ENCODE peak calls at places on chromosome 15, in five cellular contexts. K is fibroblast of villous mesenchyme; W is AG04449; T is CD4-positive, alpha-beta T cell; Y is progenitor cell of endocrine pancreas. M is an unnamed sample.

GRCh38 chr15:78265752-78266224 is 1.4 kb downstream of the DNAJA4 start:
- DNase-seq in K (peak), W (peak), T (no peak), Y (no peak), M (no peak)

GRCh38 chr15:101220060-101220459 is 31.8 kb downstream of the CHSY1 start:
- DNase-seq in K (no peak), W (no peak), T (no peak), Y (no peak), M (no peak)

GRCh38 chr15:93030430-93031102 is 58.4 kb downstream of the RGMA start:
- DNase-seq in K (peak), W (no peak), T (peak), Y (peak), M (no peak)

GRCh38 chr15:55789066-55789660 is 46.2 kb upstream of the PRTG start:
- DNase-seq in K (no peak), W (no peak), T (peak), Y (no peak), M (no peak)

GRCh38 chr15:26065723-26066122 is 202.6 kb upstream of the ATP10A start:
- DNase-seq in K (no peak), W (no peak), T (no peak), Y (no peak), M (no peak)

GRCh38 chr15:69627548-69628158 is 175.0 kb downstream of the RPLP1 start:
- DNase-seq in K (no peak), W (no peak), T (no peak), Y (no peak), M (peak)

GRCh38 chr15:39251413-39252197 is 329.3 kb upstream of the THBS1 start:
- DNase-seq in K (no peak), W (no peak), T (no peak), Y (no peak), M (no peak)

GRCh38 chr15:58453931-58454793 is 22.4 kb downstream of the LIPC start:
- DNase-seq in K (no peak), W (no peak), T (no peak), Y (no peak), M (no peak)

GRCh38 chr15:73284073-73284472 is 84.7 kb downstream of the HCN4 start:
- DNase-seq in K (peak), W (no peak), T (no peak), Y (no peak), M (no peak)

GRCh38 chr15:75067123-75067854 is 43.9 kb downstream of the PPCDC start:
- DNase-seq in K (peak), W (no peak), T (no peak), Y (no peak), M (peak)

GRCh38 chr15:57509965-57510364 is 81.7 kb upstream of the MYZAP start:
- DNase-seq in K (no peak), W (no peak), T (no peak), Y (no peak), M (no peak)

GRCh38 chr15:74399511-74400312 is 32.3 kb upstream of the CYP11A1 start:
- DNase-seq in K (no peak), W (no peak), T (peak), Y (no peak), M (no peak)

GRCh38 chr15:72141171-72142084 is 23.2 kb downstream of the SENP8 start:
- DNase-seq in K (no peak), W (no peak), T (no peak), Y (no peak), M (no peak)

GRCh38 chr15:70250208-70251201 is 152.8 kb upstream of the TLE3 start:
- DNase-seq in K (no peak), W (no peak), T (no peak), Y (no peak), M (peak)

GRCh38 chr15:32851619-32852416 is 134.0 kb downstream of the GREM1 start:
- DNase-seq in K (peak), W (peak), T (no peak), Y (no peak), M (no peak)

GRCh38 chr15:52668133-52668532 is 11.1 kb downstream of the ATOSA start:
- DNase-seq in K (no peak), W (no peak), T (no peak), Y (no peak), M (no peak)

GRCh38 chr15:73800662-73801345 is 47.7 kb upstream of the INSYN1 start:
- DNase-seq in K (peak), W (peak), T (no peak), Y (no peak), M (no peak)

GRCh38 chr15:25739687-25740121 is 123.4 kb downstream of the ATP10A start:
- DNase-seq in K (peak), W (no peak), T (no peak), Y (no peak), M (no peak)

GRCh38 chr15:86278586-86278985 is 198.9 kb downstream of the AGBL1 start:
- DNase-seq in K (no peak), W (no peak), T (no peak), Y (no peak), M (no peak)

GRCh38 chr15:66730168-66731014 is 28.4 kb downstream of the SMAD6 start:
- DNase-seq in K (peak), W (no peak), T (no peak), Y (no peak), M (no peak)

GRCh38 chr15:52109559-52110451 is 2.8 kb downstream of the BCL2L10 start:
- DNase-seq in K (no peak), W (no peak), T (no peak), Y (no peak), M (no peak)

GRCh38 chr15:93451265-93451664 is 362.3 kb upstream of the RGMA start:
- DNase-seq in K (no peak), W (no peak), T (no peak), Y (no peak), M (no peak)

GRCh38 chr15:93121994-93122910 is 33.2 kb upstream of the RGMA start:
- DNase-seq in K (no peak), W (no peak), T (no peak), Y (no peak), M (no peak)

GRCh38 chr15:89662893-89663673 is 7.8 kb upstream of the KIF7 start:
- DNase-seq in K (peak), W (peak), T (no peak), Y (no peak), M (no peak)

GRCh38 chr15:59001946-59002345 is 14.5 kb downstream of the RNF111 start:
- DNase-seq in K (no peak), W (no peak), T (no peak), Y (no peak), M (no peak)

GRCh38 chr15:92780816-92781215 is 119.3 kb upstream of the CHD2 start:
- DNase-seq in K (no peak), W (no peak), T (no peak), Y (no peak), M (no peak)

GRCh38 chr15:80452166-80452565 is 48.0 kb downstream of the ARNT2 start:
- DNase-seq in K (no peak), W (no peak), T (no peak), Y (no peak), M (no peak)

GRCh38 chr15:44010114-44010513 is 183.3 kb downstream of the WDR76 start:
- DNase-seq in K (peak), W (no peak), T (no peak), Y (no peak), M (no peak)

GRCh38 chr15:90219421-90220141 is 14.2 kb downstream of the CIB1 start:
- DNase-seq in K (peak), W (no peak), T (peak), Y (peak), M (no peak)

GRCh38 chr15:85027033-85027380 is 45.4 kb downstream of the PDE8A start:
- DNase-seq in K (peak), W (no peak), T (no peak), Y (no peak), M (no peak)

GRCh38 chr15:85792872-85793621 is 1.7 kb downstream of the KLHL25 start:
- DNase-seq in K (no peak), W (no peak), T (no peak), Y (no peak), M (no peak)

GRCh38 chr15:85482896-85483295 is 102.5 kb downstream of the AKAP13 start:
- DNase-seq in K (peak), W (peak), T (no peak), Y (no peak), M (no peak)

GRCh38 chr15:66112388-66112787 is 141.2 kb downstream of the MEGF11 start:
- DNase-seq in K (no peak), W (no peak), T (no peak), Y (no peak), M (no peak)

GRCh38 chr15:67544475-67544874 is 2.0 kb downstream of the MAP2K5 start:
- DNase-seq in K (no peak), W (no peak), T (no peak), Y (no peak), M (no peak)

DNA sequence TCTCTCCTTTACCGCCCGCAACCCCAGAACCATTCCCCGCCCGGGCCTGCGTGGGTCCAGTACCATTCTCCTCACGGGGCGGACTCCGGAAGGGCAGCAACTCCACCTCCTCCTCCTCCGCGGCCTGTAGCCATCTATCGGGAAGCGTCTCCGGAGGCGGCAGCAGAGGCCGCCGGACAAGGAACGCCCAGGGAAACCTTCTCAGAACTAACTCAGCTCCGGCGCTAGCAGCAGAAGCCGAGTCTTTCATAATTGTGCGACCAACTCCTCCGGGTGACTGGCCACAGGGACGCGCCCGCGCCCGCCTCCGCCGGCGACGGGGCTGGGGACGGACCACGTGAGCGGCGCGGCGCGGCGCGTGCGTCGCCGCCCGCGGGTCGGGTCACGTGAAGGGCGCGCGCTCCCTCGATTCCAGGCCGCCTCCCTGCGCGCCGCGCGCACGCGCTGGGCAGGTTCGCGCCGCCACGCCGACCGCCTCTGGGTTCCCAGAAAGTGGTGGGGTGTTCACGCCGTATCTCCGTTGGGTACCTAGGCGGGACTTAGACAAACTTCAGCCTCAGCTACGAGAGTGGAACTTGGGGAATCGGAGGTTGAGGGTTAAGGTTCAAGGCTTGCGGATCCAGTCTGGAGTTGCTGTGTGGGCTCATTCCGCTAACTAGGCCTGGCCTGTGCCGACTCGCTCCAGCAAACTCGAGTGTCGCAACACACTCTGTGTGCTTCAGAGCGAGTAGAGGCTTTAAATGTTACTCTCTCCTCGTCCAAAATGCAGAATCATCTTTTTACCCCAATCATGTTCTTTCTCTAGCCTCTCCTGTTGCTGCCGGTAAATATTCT is at the start of gene TRPM7:
- DNase-seq in K (peak), W (no peak), T (peak), Y (peak), M (peak)
- TF ChIP-seq CTCF in K (no peak), W (peak), T (no peak), Y (no peak), M (no peak)

GRCh38 chr15:62928242-62928995 is 114.1 kb upstream of the TPM1 start:
- DNase-seq in K (peak), W (peak), T (no peak), Y (no peak), M (no peak)
- TF ChIP-seq CTCF in K (no peak), W (peak), T (no peak), Y (peak), M (no peak)

GRCh38 chr15:88276821-88277220 is 20.3 kb upstream of the NTRK3 start:
- DNase-seq in K (no peak), W (no peak), T (no peak), Y (no peak), M (no peak)

GRCh38 chr15:88275804-88276203 is 19.3 kb upstream of the NTRK3 start:
- DNase-seq in K (no peak), W (no peak), T (no peak), Y (no peak), M (no peak)

GRCh38 chr15:88272421-88272820 is 15.9 kb upstream of the NTRK3 start:
- DNase-seq in K (no peak), W (no peak), T (no peak), Y (no peak), M (no peak)

GRCh38 chr15:88269371-88270062 is 13.0 kb upstream of the NTRK3 start:
- DNase-seq in K (no peak), W (no peak), T (no peak), Y (no peak), M (no peak)

DNA sequence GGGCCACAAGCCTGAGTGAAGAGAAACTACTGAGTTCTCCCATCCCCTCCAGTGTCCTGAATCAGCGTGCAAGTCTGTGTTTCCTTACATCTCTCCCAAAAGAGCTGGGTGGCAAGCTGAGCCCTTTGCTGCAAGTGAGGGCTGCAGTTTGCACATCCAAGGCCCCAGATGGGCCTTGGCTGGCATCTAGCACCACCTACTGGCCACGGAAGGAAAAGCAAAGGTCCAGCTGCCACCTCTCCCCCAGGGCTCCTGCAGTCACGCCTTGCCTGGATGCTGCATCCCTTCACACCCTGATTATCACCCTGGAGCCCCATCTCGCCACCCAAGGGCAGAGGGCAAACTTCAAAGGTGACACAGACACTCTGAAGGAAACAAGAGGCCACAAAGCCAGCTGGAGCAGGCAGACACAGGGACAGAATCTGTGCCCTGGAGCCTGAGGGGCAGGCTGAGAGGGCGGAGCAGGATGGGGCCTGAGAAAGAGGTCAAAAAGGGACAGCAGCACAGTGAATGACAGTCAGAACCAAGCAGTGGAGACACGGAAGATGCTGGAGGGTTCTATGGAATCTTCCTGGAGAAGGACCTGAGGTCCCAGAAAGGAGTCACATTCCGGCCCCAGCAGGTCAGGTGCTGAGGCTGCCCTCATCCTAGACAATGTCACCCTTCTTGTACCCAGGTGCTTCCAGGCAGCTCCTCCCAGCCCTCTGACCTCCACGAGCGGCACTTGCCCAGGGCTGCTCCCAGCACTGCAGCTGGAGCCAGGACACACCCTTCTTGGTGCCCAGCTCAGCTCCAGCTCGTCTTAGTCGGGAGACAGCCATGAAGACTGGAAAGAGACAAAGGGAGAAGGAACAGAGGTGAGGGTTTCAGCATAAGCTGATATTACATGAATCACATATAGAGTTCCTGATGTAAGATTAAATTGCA is 18.3 kb upstream of the NTRK3 start:
- DNase-seq in K (peak), W (no peak), T (peak), Y (peak), M (no peak)
- TF ChIP-seq CTCF in K (peak), W (peak), T (peak), Y (peak), M (peak)

GRCh38 chr15:61871926-61872522 is 188.2 kb downstream of the VPS13C start:
- DNase-seq in K (peak), W (no peak), T (no peak), Y (no peak), M (no peak)
- TF ChIP-seq CTCF in K (peak), W (peak), T (peak), Y (peak), M (peak)

GRCh38 chr15:61621146-61621545 is 392.0 kb upstream of the RORA start:
- DNase-seq in K (no peak), W (no peak), T (no peak), Y (peak), M (no peak)
- TF ChIP-seq CTCF in K (peak), W (peak), T (no peak), Y (peak), M (no peak)

GRCh38 chr15:42986693-42987342 is 66.2 kb upstream of the TTBK2 start:
- DNase-seq in K (no peak), W (no peak), T (no peak), Y (no peak), M (no peak)

DNA sequence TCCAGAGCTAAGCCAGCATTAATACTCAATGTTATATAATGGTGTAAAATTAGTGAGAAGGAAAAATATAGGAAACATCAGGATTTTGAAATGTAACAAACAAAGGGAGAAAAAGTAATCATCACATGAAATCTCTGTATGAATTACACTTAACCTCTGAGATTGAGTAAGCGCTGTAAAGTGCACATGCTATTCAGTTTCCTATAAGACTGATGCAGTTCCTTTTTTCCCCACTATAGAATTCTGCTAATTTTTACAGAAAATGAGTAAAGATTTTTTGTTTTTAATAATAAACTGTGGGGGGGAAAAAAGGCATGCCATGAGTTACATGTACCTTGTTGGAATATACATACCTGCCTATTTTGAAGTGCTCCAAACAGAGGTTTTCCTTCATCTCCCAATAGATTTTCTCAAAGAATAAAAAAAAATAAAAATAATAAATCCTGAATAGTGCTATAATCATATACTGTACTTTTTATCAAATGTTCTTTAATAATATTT is 64.0 kb upstream of the TTBK2 start:
- DNase-seq in K (no peak), W (no peak), T (no peak), Y (no peak), M (no peak)
- TF ChIP-seq CTCF in K (peak), W (no peak), T (no peak), Y (no peak), M (peak)

GRCh38 chr15:60383008-60383694 is 14.6 kb downstream of the ANXA2 start:
- DNase-seq in K (no peak), W (no peak), T (no peak), Y (no peak), M (no peak)
- TF ChIP-seq CTCF in K (no peak), W (no peak), T (no peak), Y (no peak), M (no peak)

M was measured in CD14-positive monocyte.